ENCODE peak calls at places on chromosomes 11 and 22, in ten cellular contexts. I, Z, T, N, M, G, K, D, J and H are unnamed samples.

GRCh38 chr11:69541001-69541285 is 59.5 kb downstream of the LINC01488 start:
- DNase-seq in Z (peak), J (no peak), N (no peak), K (no peak), T (no peak), G (no peak), M (no peak), D (peak), I (no peak), H (no peak)

GRCh38 chr22:36409911-36410756 is 22.4 kb upstream of the MYH9 start:
- DNase-seq in D (no peak), J (no peak), K (peak), I (peak), G (peak), Z (peak), N (peak), M (peak), T (peak), H (no peak)

GRCh38 chr11:126585388-126586302 is 230.2 kb downstream of the ST3GAL4 start:
- DNase-seq in Z (peak), T (no peak), K (peak), D (peak), I (no peak), M (no peak), J (peak), N (no peak), G (no peak), H (peak)

GRCh38 chr22:36329217-36330078 is 58.3 kb downstream of the MYH9 start:
- DNase-seq in K (peak), M (no peak), G (peak), J (peak), D (peak), Z (peak), T (peak), I (peak), N (peak), H (peak)

GRCh38 chr22:43832393-43833265 is 20.5 kb upstream of the EFCAB6 start:
- DNase-seq in G (no peak), K (no peak), D (no peak), T (no peak), J (no peak), M (no peak), N (no peak), Z (no peak), I (no peak), H (no peak)

GRCh38 chr11:36273110-36273509 is 16.1 kb downstream of the COMMD9 start:
- DNase-seq in M (no peak), G (no peak), J (no peak), I (no peak), K (no peak), Z (no peak), N (no peak), D (no peak), T (no peak), H (no peak)

GRCh38 chr11:79013509-79013908 is 427.3 kb downstream of the TENM4 start:
- DNase-seq in T (no peak), D (peak), Z (no peak), N (no peak), K (peak), M (no peak), G (no peak), J (no peak), I (no peak), H (no peak)

GRCh38 chr11:30914143-30914762 is 328.1 kb upstream of the MPPED2 start:
- DNase-seq in N (no peak), D (peak), K (peak), J (no peak), I (no peak), M (peak), G (no peak), T (peak), Z (peak), H (no peak)

GRCh38 chr22:43398246-43398645 is 13.6 kb upstream of the MPPED1 start:
- DNase-seq in M (no peak), K (no peak), Z (no peak), T (no peak), N (no peak), D (no peak), I (no peak), J (no peak), G (no peak), H (no peak)

GRCh38 chr22:50731811-50732624 is 6.0 kb upstream of the ACR start:
- DNase-seq in N (peak), D (peak), Z (peak), I (peak), T (peak), K (peak), J (no peak), M (no peak), G (peak), H (no peak)

GRCh38 chr11:23497040-23497439 is 636.8 kb upstream of the CCDC179 start:
- DNase-seq in M (no peak), T (no peak), J (no peak), Z (no peak), G (no peak), D (no peak), I (no peak), N (no peak), K (no peak), H (no peak)